ENCODE peak calls at places on chromosomes 7 and 10, in nine cellular contexts. C, R, T, L, G, F, Q, O and E are unnamed samples. For H3K4me1, the result is how much of the 10 kb centered on the place peaks cover.

GRCh38 chr7:108284349-108285017 is 154.3 kb upstream of the LAMB4 start:
- DNase-seq in G (no peak), L (no peak), Q (no peak), O (no peak), C (no peak), R (no peak), T (no peak), F (no peak), E (no peak)

GRCh38 chr7:33421384-33421783 is 292.0 kb downstream of the BBS9 start:
- DNase-seq in F (no peak), T (no peak), L (no peak), R (no peak), Q (no peak), O (no peak), C (no peak), G (no peak), E (no peak)

GRCh38 chr7:6565655-6566054 is 11.6 kb upstream of the ZDHHC4 start:
- DNase-seq in L (no peak), T (no peak), C (no peak), O (no peak), F (no peak), Q (no peak), G (no peak), R (no peak), E (no peak)

GRCh38 chr7:6705959-6706665 is 635 bp downstream of the ZNF12 start:
- DNase-seq in Q (peak), L (peak), F (peak), C (peak), O (peak), G (peak), R (peak), T (no peak), E (peak)

GRCh38 chr7:114715907-114716306 is 206.0 kb upstream of the MDFIC start:
- DNase-seq in F (no peak), L (peak), Q (no peak), O (no peak), C (no peak), T (no peak), G (no peak), R (no peak), E (no peak)

GRCh38 chr10:26809973-26810372 is 50.8 kb downstream of the ABI1 start:
- DNase-seq in F (no peak), L (no peak), O (no peak), G (no peak), R (no peak), T (no peak), C (no peak), Q (no peak), E (no peak)

GRCh38 chr10:43137971-43138756 is at the start of gene CSGALNACT2:
- DNase-seq in F (peak), O (peak), L (peak), T (peak), R (peak), C (peak), Q (peak), G (peak), E (peak)

GRCh38 chr10:78116451-78116850 is 82.8 kb downstream of the RPS24 start:
- DNase-seq in F (no peak), C (no peak), O (no peak), Q (no peak), T (no peak), G (no peak), R (no peak), L (no peak), E (no peak)

GRCh38 chr10:75508814-75509306 is 77.4 kb downstream of the LRMDA start:
- DNase-seq in G (no peak), F (no peak), O (no peak), Q (no peak), T (no peak), R (peak), C (no peak), L (peak), E (no peak)

GRCh38 chr7:159046300-159046699 is 98.4 kb downstream of the VIPR2 start:
- DNase-seq in C (no peak), G (no peak), T (no peak), F (no peak), O (no peak), L (no peak), R (no peak), Q (no peak), E (no peak)

GRCh38 chr10:118108194-118109026 is 61.7 kb upstream of the RAB11FIP2 start:
- DNase-seq in R (peak), C (no peak), L (peak), F (no peak), O (no peak), T (no peak), G (no peak), Q (no peak), E (no peak)

GRCh38 chr10:66671562-66671961 is 254.3 kb upstream of the LRRTM3 start:
- DNase-seq in O (no peak), Q (no peak), F (no peak), R (no peak), L (no peak), T (no peak), C (no peak), G (no peak), E (no peak)

GRCh38 chr10:17237163-17237562 is 9.1 kb downstream of the VIM start:
- DNase-seq in C (no peak), O (no peak), G (no peak), T (no peak), R (no peak), F (no peak), Q (no peak), L (no peak), E (no peak)

GRCh38 chr10:87656431-87657072 is 3.1 kb upstream of the PAPSS2 start:
- DNase-seq in F (no peak), Q (no peak), O (no peak), G (no peak), R (no peak), C (no peak), T (peak), L (peak), E (no peak)

GRCh38 chr10:48603421-48604038 is 1.3 kb downstream of the ARHGAP22 start:
- DNase-seq in F (no peak), R (no peak), Q (no peak), C (no peak), O (no peak), G (peak), T (no peak), L (no peak), E (no peak)

GRCh38 chr7:75649462-75649861 is 89.3 kb downstream of the HIP1 start:
- DNase-seq in F (no peak), T (no peak), O (no peak), Q (no peak), L (no peak), R (peak), G (no peak), C (no peak), E (no peak)

GRCh38 chr7:128963327-128963757 is 25.6 kb downstream of the IRF5 start:
- DNase-seq in T (no peak), F (no peak), R (no peak), L (peak), Q (no peak), O (no peak), C (no peak), G (no peak), E (peak)

GRCh38 chr7:50641442-50642405 is 76.5 kb upstream of the DDC start:
- DNase-seq in R (no peak), G (peak), T (no peak), O (peak), F (no peak), Q (no peak), C (peak), L (no peak), E (no peak)

GRCh38 chr7:127988743-127989142 is 42.5 kb downstream of the LRRC4 start:
- DNase-seq in L (no peak), T (no peak), Q (no peak), G (no peak), F (no peak), C (no peak), R (no peak), O (no peak), E (no peak)

GRCh38 chr10:18594574-18595156 is 56.7 kb downstream of the NSUN6 start:
- DNase-seq in C (no peak), R (no peak), L (no peak), O (no peak), F (peak), G (no peak), T (no peak), Q (no peak), E (peak)

GRCh38 chr10:14583252-14583651 is 191.4 kb downstream of the FAM107B start:
- DNase-seq in G (no peak), T (peak), R (no peak), Q (no peak), F (no peak), C (no peak), L (no peak), O (no peak), E (peak)

GRCh38 chr7:31687024-31687423 is at the start of gene PPP1R17:
- DNase-seq in C (peak), O (no peak), Q (no peak), G (no peak), R (no peak), L (peak), F (peak), T (no peak), E (no peak)

GRCh38 chr10:51000976-51001375 is 73.3 kb upstream of the PRKG1 start:
- DNase-seq in O (no peak), T (no peak), G (no peak), L (peak), F (no peak), R (no peak), Q (no peak), C (no peak), E (no peak)

GRCh38 chr7:149732611-149733010 is 40.8 kb downstream of the ZNF467 start:
- DNase-seq in L (no peak), O (no peak), F (no peak), R (no peak), T (no peak), C (no peak), G (no peak), Q (peak), E (no peak)

GRCh38 chr10:84214612-84215235 is 10.6 kb downstream of the LRIT2 start:
- DNase-seq in R (no peak), F (peak), Q (no peak), G (no peak), C (no peak), L (no peak), T (peak), O (no peak), E (peak)

GRCh38 chr10:116255931-116256748 is 16.9 kb downstream of the GFRA1 start:
- DNase-seq in T (no peak), G (no peak), R (no peak), O (no peak), C (no peak), L (peak), F (no peak), Q (no peak), E (no peak)

GRCh38 chr10:127736222-127736914 is 617 bp upstream of the FOXI2 start:
- DNase-seq in L (no peak), G (no peak), O (no peak), Q (no peak), C (peak), T (no peak), F (peak), R (no peak), E (no peak)

GRCh38 chr10:60664859-60665258 is 113.4 kb upstream of the CDK1 start:
- DNase-seq in T (no peak), O (no peak), C (no peak), F (no peak), R (no peak), Q (no peak), G (no peak), L (peak), E (no peak)

GRCh38 chr7:142172932-142173331 is 61.4 kb downstream of the MGAM2 start:
- DNase-seq in Q (no peak), T (no peak), G (no peak), L (no peak), R (no peak), F (no peak), O (no peak), C (no peak), E (no peak)

GRCh38 chr7:102146122-102146521 is 140.5 kb upstream of the SH2B2 start:
- DNase-seq in G (no peak), T (no peak), F (no peak), R (no peak), L (no peak), C (peak), Q (no peak), O (peak), E (no peak)

GRCh38 chr10:77311186-77311585 is 326.4 kb downstream of the KCNMA1 start:
- DNase-seq in C (no peak), O (no peak), F (peak), Q (no peak), T (no peak), R (no peak), G (no peak), L (no peak), E (no peak)

GRCh38 chr10:29039659-29040309 is 249.1 kb upstream of the LYZL1 start:
- DNase-seq in O (no peak), C (no peak), G (no peak), Q (no peak), L (peak), R (no peak), F (no peak), T (no peak), E (no peak)

GRCh38 chr7:5702876-5703571 is 78.4 kb downstream of the RNF216 start:
- DNase-seq in T (no peak), G (no peak), L (peak), O (no peak), F (no peak), R (no peak), C (peak), Q (no peak), E (no peak)

GRCh38 chr10:36073796-36074345 is 431.8 kb upstream of the FZD8 start:
- DNase-seq in C (no peak), F (no peak), L (no peak), R (no peak), T (no peak), Q (no peak), G (no peak), O (no peak), E (no peak)

GRCh38 chr7:6271091-6271658 is 1.2 kb downstream of the CYTH3 start:
- DNase-seq in C (peak), F (peak), R (peak), T (peak), O (peak), L (peak), G (peak), Q (peak), E (peak)

GRCh38 chr10:132428486-132428885 is 31.5 kb downstream of the PWWP2B start:
- DNase-seq in C (peak), T (no peak), F (no peak), G (no peak), R (no peak), L (no peak), Q (no peak), O (no peak), E (no peak)

GRCh38 chr10:132427939-132428367 is 31.0 kb downstream of the PWWP2B start:
- DNase-seq in Q (no peak), R (no peak), F (no peak), O (no peak), C (no peak), T (no peak), L (no peak), G (no peak), E (no peak)

GRCh38 chr10:132430861-132431271 is 33.9 kb downstream of the PWWP2B start:
- DNase-seq in L (no peak), F (no peak), T (no peak), G (no peak), C (peak), R (no peak), Q (no peak), O (no peak), E (no peak)

GRCh38 chr10:132430231-132430743 is 33.3 kb downstream of the PWWP2B start:
- DNase-seq in L (no peak), C (no peak), F (no peak), G (no peak), Q (no peak), R (no peak), T (no peak), O (no peak), E (no peak)

DNA sequence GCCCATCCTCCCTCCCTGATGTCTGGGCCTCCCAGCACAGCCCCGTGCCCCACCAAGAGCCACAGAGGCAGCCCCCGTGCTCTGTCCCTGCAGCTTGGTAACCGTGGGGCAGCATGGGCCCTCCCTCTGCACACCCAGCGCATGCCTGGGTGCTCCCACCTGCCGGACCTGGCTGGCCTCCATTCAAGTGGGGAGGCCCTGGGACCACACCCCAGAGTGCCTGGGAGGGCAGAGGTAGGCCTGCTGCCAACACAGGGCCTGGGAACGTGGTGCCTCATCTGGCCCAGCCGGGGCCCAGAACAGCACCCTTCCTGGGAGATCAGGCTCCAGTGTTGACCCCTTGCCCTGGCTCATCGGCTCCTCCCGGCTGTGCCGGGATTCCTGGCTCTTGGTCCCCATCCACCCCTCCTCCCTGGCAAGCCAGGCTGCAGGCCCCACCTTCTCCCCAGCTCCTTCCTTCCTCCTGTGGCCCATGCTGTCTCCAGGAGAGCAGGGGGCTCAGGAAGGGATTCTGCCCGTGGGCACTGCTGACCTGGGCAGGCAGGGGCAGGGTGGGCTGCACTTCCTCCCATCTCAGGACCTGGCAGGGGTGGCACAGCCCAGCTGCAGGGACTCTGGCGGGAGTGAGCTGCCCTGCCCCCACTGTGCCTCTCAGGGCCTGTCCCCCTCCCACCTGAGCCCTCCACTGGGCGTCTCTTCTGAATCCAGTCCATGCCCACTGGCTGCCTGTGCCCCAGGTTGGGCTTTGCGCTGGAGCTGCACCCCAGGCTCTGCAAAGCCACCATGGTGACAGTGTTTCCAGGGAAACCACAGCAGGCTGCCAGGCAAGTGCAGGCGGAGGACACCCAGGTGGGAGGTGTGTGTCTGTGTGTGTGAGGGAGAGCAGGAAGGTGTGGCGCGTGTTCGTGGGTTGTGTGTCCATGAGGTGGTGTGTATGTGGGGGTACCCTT is 32.6 kb downstream of the PWWP2B start:
- DNase-seq in Q (no peak), L (no peak), G (no peak), C (peak), F (no peak), T (no peak), O (no peak), R (no peak), E (no peak)
- H3K4me1 ChIP-seq in Q (under half), L (under half), G (under half), C (under half), F (under half), T (under half), O (under half), R (under half), E (under half)

GRCh38 chr10:69349542-69349888 is 67.2 kb downstream of the TACR2 start:
- DNase-seq in L (no peak), C (no peak), G (no peak), R (no peak), O (no peak), F (no peak), T (no peak), Q (no peak), E (no peak)
- H3K4me1 ChIP-seq in L (under half), C (under half), G (under half), R (under half), O (half or more), F (under half), T (half or more), Q (half or more), E (under half)

DNA sequence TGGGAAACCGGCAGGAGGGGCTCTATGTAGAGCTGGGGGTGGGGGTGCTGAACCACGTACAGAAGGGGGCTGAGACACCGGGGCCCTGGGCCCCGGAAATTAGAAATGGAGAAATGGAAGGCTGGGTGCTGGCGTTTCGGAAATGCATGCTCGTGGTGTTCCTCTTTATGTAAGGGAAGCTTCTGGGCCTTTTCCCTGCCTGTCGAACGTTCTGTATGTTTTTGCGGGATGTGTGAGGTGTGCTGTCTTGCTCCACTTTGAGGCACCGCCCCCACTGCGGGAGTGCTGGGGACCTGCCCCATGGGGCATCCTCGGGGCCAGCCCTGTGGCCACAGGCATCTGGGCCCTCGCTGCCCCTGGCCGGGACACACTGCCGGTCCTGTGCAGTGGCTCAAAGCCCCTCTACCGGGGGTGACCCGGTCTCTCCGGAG is 1.7 kb upstream of the VENTX start:
- DNase-seq in F (no peak), T (no peak), L (no peak), Q (no peak), G (no peak), O (no peak), C (peak), R (no peak), E (no peak)
- H3K4me1 ChIP-seq in F (under half), T (under half), L (under half), Q (under half), G (under half), O (under half), C (under half), R (under half), E (under half)

DNA sequence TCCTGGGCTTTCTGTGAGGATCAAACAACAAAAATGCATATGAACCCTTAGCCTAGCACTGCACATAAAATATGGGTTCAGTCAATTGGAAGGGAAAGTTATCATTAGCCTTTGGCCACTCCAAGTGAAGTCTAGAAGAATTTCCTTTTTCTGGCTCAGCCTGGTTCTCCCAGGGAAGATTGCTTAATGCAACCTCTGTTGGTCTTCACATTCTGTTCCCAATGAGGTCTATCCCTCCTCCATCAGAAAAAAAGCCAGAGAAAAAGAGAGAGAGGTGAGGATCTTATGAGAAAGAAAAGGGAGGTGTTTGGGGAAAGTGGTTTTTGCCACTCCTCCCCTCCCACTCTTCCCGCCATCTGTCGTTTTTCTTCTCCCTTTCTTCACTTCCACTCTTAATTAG is 31.2 kb downstream of the CPVL start:
- DNase-seq in Q (no peak), L (no peak), O (no peak), C (no peak), T (no peak), R (no peak), G (no peak), F (no peak), E (no peak)
- H3K4me1 ChIP-seq in Q (under half), L (under half), O (under half), C (under half), T (under half), R (under half), G (under half), F (under half), E (under half)

DNA sequence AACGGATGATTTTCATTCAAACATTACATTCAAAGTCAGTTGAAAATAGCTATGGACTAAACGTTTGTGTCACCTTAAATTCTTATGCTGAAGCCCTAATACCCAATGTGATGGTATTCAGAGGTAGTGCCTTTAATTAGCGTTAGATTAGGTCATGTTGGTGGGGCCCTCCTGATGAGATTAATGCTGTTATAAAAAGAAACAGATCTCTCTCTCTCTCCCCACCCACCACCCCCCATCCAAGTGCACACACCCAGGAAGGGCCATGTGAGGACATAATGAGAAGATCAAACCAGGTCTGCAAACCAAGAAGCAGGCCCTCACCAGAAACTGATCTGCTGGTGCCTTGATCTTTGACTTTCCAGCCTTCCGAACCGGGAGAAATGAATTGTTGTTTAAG is 44.2 kb downstream of the ZNF438 start:
- DNase-seq in T (no peak), R (no peak), G (no peak), L (no peak), Q (no peak), O (no peak), C (no peak), F (no peak), E (no peak)
- H3K4me1 ChIP-seq in T (under half), R (under half), G (under half), L (under half), Q (half or more), O (under half), C (under half), F (under half), E (under half)